ENCODE peak calls at places on chromosomes 7 and 10, in seven cellular contexts. W is CD8-positive, alpha-beta T cell; L is psoas muscle; E is lower lobe of right lung; T is GM13977; R is PC-3; U is Caco-2. X is an unnamed sample.

GRCh38 chr7:38798552-38799267 is 110.3 kb downstream of the VPS41 start:
- DNase-seq in T (no peak), W (no peak), E (no peak), U (no peak), R (no peak), L (no peak), X (no peak)

GRCh38 chr10:62738916-62739315 is 65.6 kb upstream of the ADO start:
- DNase-seq in R (peak; percentile 93), W (no peak), U (no peak), E (no peak), T (no peak), L (no peak), X (no peak)

GRCh38 chr10:6416892-6417512 is 163.1 kb downstream of the PRKCQ start:
- DNase-seq in R (peak; percentile 49), W (no peak), L (no peak), T (peak; percentile 56), E (no peak), U (peak; percentile 68), X (peak; percentile 56)

GRCh38 chr7:42511027-42511426 is 274.0 kb upstream of the GLI3 start:
- DNase-seq in U (no peak), W (no peak), R (peak; percentile 84), L (no peak), E (no peak), T (no peak), X (no peak)

GRCh38 chr10:122882798-122883197 is 3.4 kb upstream of the FAM24B start:
- DNase-seq in L (no peak), T (no peak), E (no peak), U (no peak), W (no peak), R (no peak), X (no peak)

GRCh38 chr7:118583651-118584050 is 359.1 kb downstream of the ANKRD7 start:
- DNase-seq in T (no peak), U (no peak), E (no peak), L (no peak), W (no peak), R (no peak), X (no peak)

GRCh38 chr10:88896336-88897018 is 16.4 kb downstream of the STAMBPL1 start:
- DNase-seq in U (peak; percentile 22), T (no peak), W (no peak), E (no peak), L (no peak), R (no peak), X (no peak)

GRCh38 chr7:103718482-103719415 is 270.7 kb downstream of the RELN start:
- DNase-seq in R (peak; percentile 75), E (no peak), U (no peak), L (no peak), W (no peak), T (no peak), X (no peak)

GRCh38 chr10:24241536-24241935 is 32.6 kb downstream of the KIAA1217 start:
- DNase-seq in T (no peak), L (no peak), U (no peak), W (no peak), R (no peak), E (no peak), X (no peak)

GRCh38 chr7:88278881-88279280 is 27.8 kb downstream of the STEAP4 start:
- DNase-seq in U (no peak), W (no peak), T (no peak), L (no peak), R (no peak), E (no peak), X (no peak)

GRCh38 chr10:30455816-30456215 is 21.8 kb downstream of the MAP3K8 start:
- DNase-seq in T (no peak), E (no peak), U (no peak), W (peak; percentile 20), R (no peak), L (no peak), X (peak; percentile 65)

DNA sequence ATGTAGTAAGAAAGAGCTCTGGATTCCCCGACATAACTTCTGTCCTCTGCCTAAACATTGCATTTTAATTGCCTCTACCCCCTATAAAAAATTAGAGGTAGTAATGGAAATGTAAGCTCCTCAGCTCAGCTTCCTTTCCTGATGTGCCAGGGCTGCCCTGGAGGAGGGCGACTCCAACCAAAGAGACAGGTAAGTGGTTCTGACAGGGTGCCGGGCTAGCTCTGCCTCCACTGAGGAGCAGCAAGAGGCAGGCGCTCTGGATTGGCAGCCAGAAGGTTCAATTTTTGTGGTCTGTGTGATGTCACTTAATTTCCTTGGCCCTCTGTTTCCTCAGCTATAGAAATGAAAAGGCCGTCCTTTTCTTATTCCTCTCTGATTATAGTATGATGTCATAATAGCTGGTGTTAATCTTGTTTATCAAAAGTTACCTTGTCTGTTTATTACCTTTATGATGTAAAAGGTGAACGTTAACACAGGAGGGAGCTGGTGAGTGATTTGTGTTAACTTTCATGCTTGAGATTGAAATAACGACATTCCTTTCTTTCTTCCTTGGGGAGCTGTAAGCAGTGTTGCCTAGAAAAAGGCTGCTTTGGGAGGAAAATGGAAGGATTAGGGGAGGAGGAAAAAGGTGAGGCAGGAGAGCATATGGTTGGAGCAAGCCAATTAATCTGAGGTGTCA is 51.8 kb downstream of the ANLN start:
- DNase-seq in T (no peak), R (no peak), E (no peak), W (no peak), U (no peak), L (no peak), X (no peak)
- TF ChIP-seq CTCF in T (no peak), R (no peak), E (no peak), W (no peak), U (no peak), L (no peak), X (no peak)

DNA sequence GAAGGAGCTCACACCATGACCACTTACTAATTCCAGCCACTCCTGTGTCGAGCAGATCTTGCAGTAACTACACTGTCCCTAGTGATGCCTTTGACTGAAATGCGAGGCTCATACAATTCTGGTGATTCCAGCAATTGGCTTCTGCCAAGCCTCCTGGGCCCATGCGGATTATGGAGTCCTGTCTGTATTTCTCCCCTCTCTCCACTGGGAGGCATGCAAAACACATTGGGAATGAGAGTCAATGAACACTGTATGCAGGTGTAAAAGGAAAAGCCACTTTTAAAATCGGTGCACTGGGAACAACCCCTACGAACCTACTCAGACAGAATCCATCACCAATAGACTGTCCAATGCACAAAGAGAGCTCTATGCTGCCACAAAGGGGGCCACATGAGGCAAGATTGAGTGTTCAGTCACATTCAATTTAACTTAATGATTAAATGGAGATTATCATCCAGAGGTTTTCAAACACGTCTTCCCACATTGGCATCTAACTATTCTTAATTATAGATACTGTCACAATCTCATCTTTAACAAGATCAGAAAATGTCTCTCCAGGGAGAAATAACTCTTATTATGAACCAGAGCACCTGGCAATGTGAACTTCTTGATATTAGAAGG is 550.6 kb downstream of the GLRX3 start:
- DNase-seq in W (no peak), L (no peak), T (no peak), R (peak; percentile 1), E (no peak), U (peak; percentile 12), X (no peak)
- TF ChIP-seq CTCF in W (no peak), L (peak; percentile 14), T (no peak), R (peak; percentile 18), E (peak; percentile 21), U (peak; percentile 19), X (no peak)

DNA sequence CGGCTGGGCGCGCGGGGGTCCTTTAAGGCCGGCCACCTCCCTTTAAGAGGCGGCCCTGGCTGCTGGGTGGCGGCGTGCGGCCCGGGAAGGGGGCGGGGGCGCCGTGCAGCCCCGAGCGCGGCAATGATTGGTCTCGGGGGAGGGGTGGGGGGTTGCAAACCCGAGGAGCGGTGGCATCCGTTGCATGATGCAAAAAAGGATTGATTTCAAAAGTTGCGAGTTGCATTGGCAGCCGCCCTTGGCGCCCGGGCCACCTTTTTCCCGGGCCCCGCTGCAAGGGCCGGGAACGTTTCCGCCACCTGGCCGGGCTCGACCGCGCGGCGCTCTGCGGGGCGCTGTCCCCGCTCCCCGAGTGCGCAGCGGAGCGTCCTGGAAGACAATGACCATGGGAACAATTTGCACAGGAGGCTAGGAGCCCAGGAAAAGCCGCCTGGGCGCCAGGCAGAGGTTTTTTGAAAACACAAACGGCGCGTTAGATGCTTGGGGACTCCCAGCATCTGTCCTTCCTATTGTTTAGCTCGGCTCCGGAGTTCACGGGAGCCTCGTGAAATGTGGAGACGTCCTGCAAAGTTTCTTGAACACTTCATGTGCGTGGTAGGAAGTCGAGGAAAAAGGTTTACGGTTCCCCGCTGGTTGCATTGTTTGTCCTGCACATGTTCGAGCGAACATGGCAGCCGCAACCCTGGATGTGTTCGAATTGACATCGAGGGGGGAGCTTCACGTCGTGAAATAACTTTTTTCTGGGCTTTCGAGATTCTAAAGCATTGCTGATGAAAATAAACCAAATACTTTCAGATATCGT is at the start of gene SEPHS1:
- DNase-seq in W (peak; percentile 79), T (peak; percentile 94), E (peak; percentile 81), R (peak; percentile 66), L (peak; percentile 92), U (peak; percentile 92), X (peak; percentile 85)
- TF ChIP-seq CTCF in W (no peak), T (peak; percentile 23), E (no peak), R (no peak), L (no peak), U (no peak), X (no peak)

GRCh38 chr7:18068745-18069144 is 41.1 kb upstream of the PRPS1L1 start:
- DNase-seq in T (no peak), U (no peak), L (no peak), W (no peak), R (no peak), E (no peak), X (no peak)

GRCh38 chr7:18064242-18064838 is 36.7 kb upstream of the PRPS1L1 start:
- DNase-seq in E (no peak), R (peak; percentile 77), L (no peak), U (peak; percentile 39), W (no peak), T (no peak), X (peak; percentile 24)
- TF ChIP-seq CTCF in E (peak; percentile 53), R (peak; percentile 80), L (peak; percentile 42), U (peak; percentile 46), W (no peak), T (peak; percentile 62), X (peak; percentile 72)

DNA sequence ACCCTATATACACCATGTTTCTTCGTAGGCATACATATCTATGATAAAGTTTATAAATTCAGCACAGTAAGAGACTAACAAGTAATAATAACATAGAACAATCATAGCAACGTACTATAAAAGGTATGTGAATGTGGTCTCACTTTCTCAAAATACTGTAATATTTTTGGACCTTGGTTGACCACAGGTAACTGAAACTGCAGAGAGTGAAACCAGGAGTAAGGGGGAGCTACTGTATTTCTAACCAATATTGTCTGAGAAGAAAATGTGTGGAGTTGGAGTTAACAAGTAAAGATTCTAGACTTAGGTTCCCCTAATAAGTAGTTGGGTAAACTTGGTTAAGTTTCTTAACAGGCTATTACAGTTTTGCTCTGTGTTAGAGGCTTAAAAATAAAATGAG is 72.1 kb downstream of the GNAI1 start:
- DNase-seq in T (peak; percentile 4), R (no peak), W (no peak), U (no peak), E (no peak), L (no peak), X (peak; percentile 85)
- TF ChIP-seq CTCF in T (no peak), R (peak; percentile 17), W (no peak), U (no peak), E (no peak), L (no peak), X (no peak)

GRCh38 chr10:115129752-115130151 is 36.6 kb downstream of the ATRNL1 start:
- DNase-seq in L (no peak), U (peak; percentile 3), T (no peak), W (no peak), R (peak; percentile 59), E (no peak), X (peak; percentile 51)
- TF ChIP-seq CTCF in L (peak; percentile 63), U (no peak), T (peak; percentile 18), W (peak; percentile 25), R (peak; percentile 46), E (peak; percentile 26), X (peak; percentile 30)